ENCODE peak calls at places on chromosomes 2 and 18, in five cellular contexts. One of them, this sample, is unnamed.

GRCh38 chr18:79531926-79532689 is 136.4 kb downstream of the NFATC1 start:
- DNase-seq in kidney: peak; percentile 69
- DNase-seq in IMR-90: peak; percentile 53
- DNase-seq in A549: no peak
- DNase-seq in gastrocnemius medialis: no peak
- DNase-seq in this sample: no peak

GRCh38 chr2:8803658-8804379 is 33.6 kb downstream of the KIDINS220 start:
- DNase-seq in gastrocnemius medialis: peak; percentile 92
- DNase-seq in IMR-90: peak; percentile 97
- DNase-seq in A549: peak; percentile 93
- DNase-seq in kidney: no peak
- DNase-seq in this sample: peak; percentile 27

GRCh38 chr2:75465317-75465998 is 95.3 kb downstream of the EVA1A start:
- DNase-seq in A549: peak; percentile 13
- DNase-seq in IMR-90: peak; percentile 55
- DNase-seq in gastrocnemius medialis: no peak
- DNase-seq in kidney: no peak
- DNase-seq in this sample: no peak

GRCh38 chr2:69469784-69470183 is 32.5 kb upstream of the NFU1 start:
- DNase-seq in gastrocnemius medialis: no peak
- DNase-seq in kidney: no peak
- DNase-seq in A549: no peak
- DNase-seq in IMR-90: peak; percentile 12
- DNase-seq in this sample: no peak

GRCh38 chr2:47652041-47652713 is 130.8 kb upstream of the MSH6 start:
- DNase-seq in gastrocnemius medialis: no peak
- DNase-seq in IMR-90: no peak
- DNase-seq in kidney: no peak
- DNase-seq in A549: no peak
- DNase-seq in this sample: no peak

GRCh38 chr2:79512442-79513401 is at the start of gene CTNNA2:
- DNase-seq in kidney: peak; percentile 75
- DNase-seq in A549: peak; percentile 62
- DNase-seq in IMR-90: no peak
- DNase-seq in gastrocnemius medialis: no peak
- DNase-seq in this sample: peak; percentile 24

GRCh38 chr2:146651361-146651760 is 1193.5 kb upstream of the ACVR2A start:
- DNase-seq in gastrocnemius medialis: no peak
- DNase-seq in A549: no peak
- DNase-seq in IMR-90: peak; percentile 32
- DNase-seq in kidney: no peak
- DNase-seq in this sample: no peak

GRCh38 chr2:152950125-152950524 is 231.7 kb downstream of the ARL6IP6 start:
- DNase-seq in IMR-90: no peak
- DNase-seq in A549: no peak
- DNase-seq in kidney: no peak
- DNase-seq in gastrocnemius medialis: no peak
- DNase-seq in this sample: no peak

GRCh38 chr18:35311506-35311905 is 21.5 kb upstream of the ZSCAN30 start:
- DNase-seq in A549: no peak
- DNase-seq in IMR-90: peak; percentile 65
- DNase-seq in gastrocnemius medialis: no peak
- DNase-seq in kidney: no peak
- DNase-seq in this sample: no peak

GRCh38 chr2:232876071-232876977 is 6.3 kb downstream of the SNORC start:
- DNase-seq in IMR-90: no peak
- DNase-seq in kidney: peak; percentile 63
- DNase-seq in A549: peak; percentile 72
- DNase-seq in gastrocnemius medialis: no peak
- DNase-seq in this sample: no peak

GRCh38 chr2:100806550-100806949 is 13.4 kb upstream of the NPAS2 start:
- DNase-seq in kidney: no peak
- DNase-seq in gastrocnemius medialis: no peak
- DNase-seq in A549: no peak
- DNase-seq in IMR-90: no peak
- DNase-seq in this sample: no peak

GRCh38 chr18:3889121-3889520 is 439.1 kb downstream of the TGIF1 start:
- DNase-seq in kidney: no peak
- DNase-seq in gastrocnemius medialis: no peak
- DNase-seq in A549: no peak
- DNase-seq in IMR-90: peak; percentile 15
- DNase-seq in this sample: no peak

GRCh38 chr2:190718652-190719526 is 70.0 kb downstream of the NAB1 start:
- DNase-seq in kidney: peak; percentile 77
- DNase-seq in IMR-90: peak; percentile 81
- DNase-seq in A549: peak; percentile 74
- DNase-seq in gastrocnemius medialis: peak; percentile 40
- DNase-seq in this sample: peak; percentile 76

GRCh38 chr2:9897796-9898195 is 53.7 kb upstream of the GRHL1 start:
- DNase-seq in gastrocnemius medialis: no peak
- DNase-seq in A549: no peak
- DNase-seq in IMR-90: peak; percentile 35
- DNase-seq in kidney: no peak
- DNase-seq in this sample: no peak

GRCh38 chr18:12307251-12307736 is 747 bp upstream of the TUBB6 start:
- DNase-seq in IMR-90: peak; percentile 76
- DNase-seq in kidney: peak; percentile 88
- DNase-seq in gastrocnemius medialis: no peak
- DNase-seq in A549: no peak
- DNase-seq in this sample: peak; percentile 64

GRCh38 chr18:29644276-29644675 is 1398.3 kb downstream of the DSC3 start:
- DNase-seq in A549: no peak
- DNase-seq in kidney: no peak
- DNase-seq in IMR-90: peak; percentile 68
- DNase-seq in gastrocnemius medialis: no peak
- DNase-seq in this sample: no peak

GRCh38 chr18:36314754-36315153 is 17.2 kb downstream of the FHOD3 start:
- DNase-seq in gastrocnemius medialis: no peak
- DNase-seq in A549: peak; percentile 17
- DNase-seq in IMR-90: peak; percentile 89
- DNase-seq in kidney: no peak
- DNase-seq in this sample: no peak

GRCh38 chr2:172181840-172182239 is 79.1 kb upstream of the DLX2 start:
- DNase-seq in IMR-90: peak; percentile 21
- DNase-seq in kidney: no peak
- DNase-seq in A549: no peak
- DNase-seq in gastrocnemius medialis: no peak
- DNase-seq in this sample: no peak

GRCh38 chr2:100554788-100555407 is 7.9 kb upstream of the PDCL3 start:
- DNase-seq in kidney: peak; percentile 66
- DNase-seq in gastrocnemius medialis: no peak
- DNase-seq in A549: no peak
- DNase-seq in IMR-90: no peak
- DNase-seq in this sample: peak; percentile 14

GRCh38 chr2:98445167-98445522 is 487 bp downstream of the INPP4A start:
- DNase-seq in kidney: no peak
- DNase-seq in A549: no peak
- DNase-seq in gastrocnemius medialis: no peak
- DNase-seq in IMR-90: no peak
- DNase-seq in this sample: no peak

GRCh38 chr2:98452396-98453027 is 7.9 kb downstream of the INPP4A start:
- DNase-seq in IMR-90: no peak
- DNase-seq in gastrocnemius medialis: no peak
- DNase-seq in A549: no peak
- DNase-seq in kidney: no peak
- DNase-seq in this sample: no peak

GRCh38 chr2:98446850-98447249 is 2.2 kb downstream of the INPP4A start:
- DNase-seq in IMR-90: no peak
- DNase-seq in kidney: no peak
- DNase-seq in A549: no peak
- DNase-seq in gastrocnemius medialis: no peak
- DNase-seq in this sample: no peak

GRCh38 chr2:98445708-98446577 is 1.3 kb downstream of the INPP4A start:
- DNase-seq in IMR-90: no peak
- DNase-seq in A549: no peak
- DNase-seq in kidney: no peak
- DNase-seq in gastrocnemius medialis: no peak
- DNase-seq in this sample: no peak

DNA sequence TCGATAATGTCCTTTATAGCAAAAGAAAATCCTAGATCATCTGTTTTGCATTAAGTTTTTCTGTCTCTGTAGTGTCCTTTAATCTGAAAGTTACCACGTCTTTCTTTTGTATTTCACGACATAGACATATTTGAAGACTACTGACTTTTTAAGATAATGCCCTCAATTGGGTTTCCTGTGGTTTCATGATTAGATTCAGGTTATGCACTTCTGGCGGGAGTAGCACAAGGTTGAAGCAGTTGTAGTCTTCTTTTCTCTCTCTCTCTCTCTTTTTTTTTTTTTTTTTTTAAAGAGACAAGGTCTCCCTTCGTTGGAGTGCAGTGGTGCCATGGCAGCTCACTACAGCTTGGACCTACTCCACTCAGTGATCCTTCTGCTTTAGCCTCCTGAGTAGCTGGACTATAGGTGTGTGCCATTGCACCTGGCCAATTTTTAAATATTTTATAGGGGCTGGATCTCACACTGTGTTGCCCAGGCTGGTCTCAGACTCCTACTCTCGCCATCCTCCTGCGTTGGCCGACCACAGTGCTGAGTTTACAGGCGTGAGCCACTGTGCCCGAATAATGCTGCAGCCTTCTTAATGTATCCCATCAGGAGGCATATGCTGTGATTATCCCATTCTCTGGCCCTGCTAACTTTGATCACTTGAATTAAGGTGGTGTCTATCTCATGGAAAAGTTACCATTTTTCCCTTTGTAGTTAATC is 3.9 kb downstream of the INPP4A start:
- DNase-seq in A549: no peak
- DNase-seq in gastrocnemius medialis: no peak
- DNase-seq in IMR-90: no peak
- DNase-seq in kidney: no peak
- DNase-seq in this sample: no peak
- H3K4me3 ChIP-seq in A549: no peak overlapping the region
- H3K4me3 ChIP-seq in gastrocnemius medialis: no peak overlapping the region
- H3K4me3 ChIP-seq in IMR-90: no peak overlapping the region
- H3K4me3 ChIP-seq in kidney: no peak overlapping the region
- H3K4me3 ChIP-seq in this sample: no peak overlapping the region

GRCh38 chr2:20190862-20191713 is 33.8 kb downstream of the SDC1 start:
- DNase-seq in A549: peak; percentile 79
- DNase-seq in kidney: no peak
- DNase-seq in gastrocnemius medialis: no peak
- DNase-seq in IMR-90: no peak
- DNase-seq in this sample: no peak
- TF ChIP-seq CTCF in A549: peak; percentile 66
- TF ChIP-seq CTCF in kidney: no peak
- TF ChIP-seq CTCF in gastrocnemius medialis: no peak
- TF ChIP-seq CTCF in IMR-90: no peak
- TF ChIP-seq CTCF in this sample: no peak

GRCh38 chr2:120915670-120916069 is 180.0 kb downstream of the GLI2 start:
- DNase-seq in kidney: peak; percentile 68
- DNase-seq in A549: no peak
- DNase-seq in IMR-90: peak; percentile 37
- DNase-seq in gastrocnemius medialis: no peak
- DNase-seq in this sample: no peak
- H3K27ac ChIP-seq in kidney: peak overlapping the region; percentile 11
- H3K27ac ChIP-seq in A549: peak overlapping the region; percentile 95
- H3K27ac ChIP-seq in IMR-90: peak overlapping the region; percentile 90
- H3K27ac ChIP-seq in gastrocnemius medialis: no peak overlapping the region
- H3K27ac ChIP-seq in this sample: no peak overlapping the region

GRCh38 chr2:28544915-28545589 is 49.2 kb downstream of the PLB1 start:
- DNase-seq in A549: no peak
- DNase-seq in gastrocnemius medialis: no peak
- DNase-seq in IMR-90: peak; percentile 15
- DNase-seq in kidney: no peak
- DNase-seq in this sample: no peak
- H3K4me3 ChIP-seq in A549: no peak overlapping the region
- H3K4me3 ChIP-seq in gastrocnemius medialis: no peak overlapping the region
- H3K4me3 ChIP-seq in IMR-90: no peak overlapping the region
- H3K4me3 ChIP-seq in kidney: no peak overlapping the region
- H3K4me3 ChIP-seq in this sample: no peak overlapping the region

DNA sequence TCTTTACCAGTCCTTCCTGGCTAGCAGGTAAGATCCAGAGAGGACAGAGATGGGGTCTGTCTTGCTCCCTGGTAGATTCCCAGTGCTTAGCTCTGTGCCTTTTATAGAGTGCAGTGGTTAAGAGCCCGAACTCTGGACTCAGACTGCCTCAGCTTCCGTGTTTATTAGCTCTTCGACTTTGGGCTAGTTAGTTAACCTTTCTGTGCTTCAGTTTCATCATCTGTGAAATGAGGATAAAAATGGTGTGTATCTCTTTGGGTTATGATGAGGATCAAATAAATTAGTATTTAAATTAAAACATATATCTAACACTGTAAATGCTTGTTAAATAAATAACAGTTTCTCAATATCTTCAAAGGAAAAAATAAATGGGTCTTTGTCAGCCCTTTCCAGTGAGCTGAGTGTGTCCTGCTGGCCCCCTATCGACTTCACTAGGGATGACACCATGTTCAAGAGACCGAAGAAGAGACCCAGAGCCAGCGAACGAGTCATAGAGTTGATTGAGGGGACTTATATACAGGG is 38.2 kb downstream of the CERS6 start:
- DNase-seq in A549: peak; percentile 61
- DNase-seq in IMR-90: no peak
- DNase-seq in gastrocnemius medialis: no peak
- DNase-seq in kidney: no peak
- DNase-seq in this sample: no peak
- TF ChIP-seq CTCF in A549: peak; percentile 30
- TF ChIP-seq CTCF in IMR-90: peak; percentile 10
- TF ChIP-seq CTCF in gastrocnemius medialis: no peak
- TF ChIP-seq CTCF in kidney: no peak
- TF ChIP-seq CTCF in this sample: no peak

DNA sequence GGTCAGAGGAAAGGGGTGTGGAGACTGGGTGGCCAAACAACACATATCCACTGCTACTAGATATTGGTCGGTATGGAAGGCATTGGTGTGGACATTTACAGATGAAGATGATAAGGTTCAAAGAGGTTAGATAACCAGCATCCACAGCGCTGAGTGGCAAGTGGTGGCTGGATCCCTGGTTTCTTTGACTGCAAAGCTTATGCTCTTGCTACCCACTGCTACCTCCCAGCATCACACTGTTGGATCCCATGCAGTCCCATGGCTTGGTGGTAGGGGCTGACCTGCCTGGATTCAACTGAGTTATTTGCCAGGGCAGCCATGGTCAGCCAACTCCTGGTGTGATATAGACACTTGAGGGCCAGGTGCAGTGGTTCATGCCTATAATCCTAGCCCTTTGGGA is 53.6 kb downstream of the DDX1 start:
- DNase-seq in kidney: no peak
- DNase-seq in gastrocnemius medialis: no peak
- DNase-seq in A549: no peak
- DNase-seq in IMR-90: no peak
- DNase-seq in this sample: no peak
- H3K27ac ChIP-seq in kidney: no peak overlapping the region
- H3K27ac ChIP-seq in gastrocnemius medialis: no peak overlapping the region
- H3K27ac ChIP-seq in A549: no peak overlapping the region
- H3K27ac ChIP-seq in IMR-90: no peak overlapping the region
- H3K27ac ChIP-seq in this sample: no peak overlapping the region